ENCODE peak calls at places on chromosomes 5 and 9, in eight cellular contexts. Q is endodermal cell, V is cardiac fibroblast, C is lung, D is H9, H is neural crest cell, O is colonic mucosa, S is fibroblast of pulmonary artery. T is an unnamed sample.

GRCh38 chr9:22169732-22170131 is 160.6 kb upstream of the CDKN2B start:
- DNase-seq in Q (no peak), V (no peak), C (no peak), D (no peak), H (no peak), O (no peak), S (no peak), T (no peak)

GRCh38 chr5:91020065-91020800 is 362.9 kb downstream of the ARRDC3 start:
- DNase-seq in Q (no peak), V (peak; percentile 36), C (no peak), D (no peak), H (no peak), O (no peak), S (peak; percentile 55), T (no peak)

GRCh38 chr9:79671558-79671957 is 99.8 kb downstream of the TLE4 start:
- DNase-seq in Q (no peak), V (no peak), C (no peak), D (no peak), H (no peak), O (no peak), S (no peak), T (no peak)

GRCh38 chr9:33850267-33850629 is 33.3 kb downstream of the UBE2R2 start:
- DNase-seq in Q (no peak), V (no peak), C (no peak), D (no peak), H (no peak), O (no peak), S (no peak), T (no peak)

GRCh38 chr5:111134080-111134479 is 41.9 kb downstream of the WDR36 start:
- DNase-seq in Q (no peak), V (peak; percentile 76), C (no peak), D (no peak), H (no peak), O (no peak), S (peak; percentile 74), T (no peak)

GRCh38 chr5:140966293-140967225 is at the start of gene PCDHAC2:
- DNase-seq in Q (peak; percentile 89), V (peak; percentile 26), C (peak; percentile 53), D (peak; percentile 83), H (peak; percentile 55), O (no peak), S (peak; percentile 21), T (peak; percentile 42)

GRCh38 chr5:90055831-90056328 is 353.7 kb downstream of the CETN3 start:
- DNase-seq in Q (peak; percentile 56), V (peak; percentile 68), C (no peak), D (no peak), H (no peak), O (no peak), S (peak; percentile 85), T (no peak)

GRCh38 chr5:61357745-61358144 is 25.7 kb downstream of the ZSWIM6 start:
- DNase-seq in Q (peak; percentile 78), V (no peak), C (no peak), D (peak; percentile 34), H (no peak), O (no peak), S (no peak), T (no peak)

GRCh38 chr9:131625848-131626670 is 80.7 kb downstream of the PRRT1B start:
- DNase-seq in Q (peak; percentile 29), V (no peak), C (no peak), D (no peak), H (no peak), O (no peak), S (no peak), T (no peak)

GRCh38 chr9:88925471-88925870 is 65.8 kb upstream of the S1PR3 start:
- DNase-seq in Q (no peak), V (no peak), C (no peak), D (no peak), H (no peak), O (no peak), S (no peak), T (no peak)

GRCh38 chr9:110357510-110357909 is 19.8 kb upstream of the TXNDC8 start:
- DNase-seq in Q (no peak), V (no peak), C (no peak), D (no peak), H (no peak), O (no peak), S (no peak), T (no peak)

GRCh38 chr5:175718401-175719108 is 60.7 kb downstream of the HRH2 start:
- DNase-seq in Q (peak; percentile 79), V (peak; percentile 38), C (no peak), D (no peak), H (peak; percentile 29), O (peak; percentile 49), S (peak; percentile 20), T (no peak)
- TF ChIP-seq CTCF in Q (peak; percentile 98), V (peak; percentile 38), C (peak; percentile 48), D (peak; percentile 99), H (peak; percentile 77), O (peak; percentile 67), S (peak; percentile 42), T (peak; percentile 80)

GRCh38 chr9:107273634-107274033 is 9.4 kb upstream of the RAD23B start:
- DNase-seq in Q (no peak), V (no peak), C (no peak), D (no peak), H (no peak), O (no peak), S (no peak), T (no peak)

GRCh38 chr9:107275530-107275929 is 7.5 kb upstream of the RAD23B start:
- DNase-seq in Q (no peak), V (no peak), C (no peak), D (no peak), H (no peak), O (no peak), S (no peak), T (no peak)

GRCh38 chr9:107276966-107277710 is 5.9 kb upstream of the RAD23B start:
- DNase-seq in Q (no peak), V (peak; percentile 81), C (no peak), D (no peak), H (no peak), O (no peak), S (peak; percentile 53), T (no peak)

GRCh38 chr9:107274953-107275422 is 8.1 kb upstream of the RAD23B start:
- DNase-seq in Q (no peak), V (peak; percentile 97), C (no peak), D (no peak), H (no peak), O (no peak), S (peak; percentile 98), T (no peak)

DNA sequence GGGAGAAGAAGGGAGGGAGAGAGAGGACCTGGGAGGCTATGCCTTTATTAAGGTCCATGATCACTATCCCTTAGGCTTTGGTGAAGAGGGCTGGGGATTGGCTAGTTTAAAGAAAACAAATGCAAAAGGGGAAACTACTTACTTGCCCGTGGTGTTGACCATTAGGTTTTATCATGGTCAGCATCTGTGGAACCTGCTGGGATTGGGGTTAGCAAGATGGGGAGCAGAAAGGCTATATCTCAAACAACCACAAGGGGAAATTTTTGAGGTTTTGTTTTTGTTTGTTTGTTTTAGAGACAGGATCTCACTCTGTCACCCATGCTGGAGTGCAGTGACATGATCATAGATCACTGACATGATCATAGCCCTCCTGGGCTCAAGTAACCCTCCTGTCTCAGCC is 9.0 kb upstream of the RAD23B start:
- DNase-seq in Q (no peak), V (no peak), C (no peak), D (no peak), H (no peak), O (no peak), S (no peak), T (no peak)
- TF ChIP-seq CTCF in Q (peak; percentile 51), V (no peak), C (no peak), D (peak; percentile 33), H (peak; percentile 30), O (no peak), S (peak; percentile 9), T (no peak)

GRCh38 chr9:36993933-36994764 is 39.9 kb downstream of the PAX5 start:
- DNase-seq in Q (no peak), V (no peak), C (no peak), D (no peak), H (no peak), O (no peak), S (no peak), T (no peak)

GRCh38 chr9:36987891-36988290 is 46.2 kb downstream of the PAX5 start:
- DNase-seq in Q (peak; percentile 48), V (no peak), C (no peak), D (no peak), H (no peak), O (no peak), S (no peak), T (no peak)

GRCh38 chr9:36988848-36989247 is 45.2 kb downstream of the PAX5 start:
- DNase-seq in Q (no peak), V (no peak), C (no peak), D (no peak), H (no peak), O (no peak), S (no peak), T (no peak)

GRCh38 chr9:36992501-36993316 is 41.4 kb downstream of the PAX5 start:
- DNase-seq in Q (no peak), V (no peak), C (no peak), D (no peak), H (no peak), O (no peak), S (no peak), T (no peak)

GRCh38 chr9:36991516-36992134 is 42.4 kb downstream of the PAX5 start:
- DNase-seq in Q (peak; percentile 91), V (peak; percentile 10), C (no peak), D (peak; percentile 74), H (peak; percentile 40), O (peak; percentile 24), S (peak; percentile 24), T (no peak)
- TF ChIP-seq CTCF in Q (peak; percentile 83), V (peak; percentile 78), C (no peak), D (peak; percentile 76), H (peak; percentile 68), O (no peak), S (peak; percentile 51), T (peak; percentile 63)

DNA sequence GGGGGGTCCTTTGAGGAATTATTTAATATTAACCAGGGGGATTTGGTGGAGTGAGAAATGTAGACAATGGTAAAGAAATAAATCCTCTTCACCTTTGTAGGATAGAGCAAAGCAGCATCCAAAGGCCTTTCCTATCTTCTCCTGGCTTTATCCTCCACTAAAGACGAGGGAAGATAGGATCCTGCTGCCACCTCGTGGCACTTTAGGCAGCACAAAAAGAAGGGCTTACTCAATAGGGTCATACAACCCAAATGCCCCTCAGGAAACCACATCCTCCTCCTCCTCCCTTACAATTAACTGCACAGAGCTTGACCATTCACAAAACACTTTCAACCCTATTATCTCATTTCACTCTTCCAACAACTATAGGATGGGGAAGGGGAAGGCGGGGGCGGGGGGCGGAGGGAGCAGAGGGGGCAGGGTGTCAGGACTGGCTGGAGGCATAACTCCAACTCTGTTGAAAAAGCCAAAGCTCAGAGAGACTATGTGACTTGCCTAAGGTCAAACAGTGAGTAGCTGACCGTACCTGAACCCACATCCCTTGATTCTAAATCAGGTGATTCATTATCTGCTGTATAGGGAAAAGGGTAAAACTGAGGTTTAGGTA is 45.4 kb upstream of the MYOT start:
- DNase-seq in Q (peak; percentile 89), V (peak; percentile 70), C (no peak), D (peak; percentile 63), H (peak; percentile 47), O (peak; percentile 38), S (peak; percentile 60), T (peak; percentile 14)
- TF ChIP-seq CTCF in Q (peak; percentile 82), V (peak; percentile 51), C (no peak), D (peak; percentile 71), H (peak; percentile 66), O (peak; percentile 27), S (peak; percentile 60), T (peak; percentile 63)